ENCODE peak calls at places on chromosomes 16 and 17, in four cellular contexts. N, Z, U and T are unnamed samples.
A peak's percentile ranks its signal among the peaks of the same experiment; 100 is the strongest.

GRCh38 chr17:20092973-20093626 is 83.9 kb downstream of the SPECC1 start:
- DNase-seq in N (no peak), U (no peak), Z (no peak), T (no peak)

GRCh38 chr17:34443832-34444469 is 80.9 kb upstream of the CCL1 start:
- DNase-seq in U (no peak), N (no peak), Z (no peak), T (no peak)

GRCh38 chr17:75856062-75856681 is 1.0 kb upstream of the WBP2 start:
- DNase-seq in N (no peak), U (peak; percentile 56), Z (no peak), T (peak; percentile 51)

GRCh38 chr16:75000481-75001081 is 1.8 kb downstream of the ZNRF1 start:
- DNase-seq in N (no peak), Z (no peak), U (no peak), T (no peak)

GRCh38 chr16:87333581-87334331 is 16.6 kb upstream of the C16orf95 start:
- DNase-seq in U (no peak), N (no peak), Z (no peak), T (no peak)

GRCh38 chr17:16085066-16085699 is 85.6 kb downstream of the TTC19 start:
- DNase-seq in Z (no peak), N (no peak), U (no peak), T (no peak)

GRCh38 chr17:38583833-38584349 is 21.9 kb downstream of the SRCIN1 start:
- DNase-seq in N (no peak), Z (no peak), U (no peak), T (no peak)

GRCh38 chr17:34451313-34451712 is 88.3 kb upstream of the CCL1 start:
- DNase-seq in Z (no peak), U (no peak), N (no peak), T (no peak)

GRCh38 chr17:57599271-57600045 is 145.6 kb downstream of the CCDC182 start:
- DNase-seq in U (no peak), Z (no peak), N (no peak), T (no peak)

GRCh38 chr17:45574376-45574775 is 83.9 kb upstream of the PLEKHM1 start:
- DNase-seq in N (no peak), U (no peak), Z (no peak), T (no peak)

DNA sequence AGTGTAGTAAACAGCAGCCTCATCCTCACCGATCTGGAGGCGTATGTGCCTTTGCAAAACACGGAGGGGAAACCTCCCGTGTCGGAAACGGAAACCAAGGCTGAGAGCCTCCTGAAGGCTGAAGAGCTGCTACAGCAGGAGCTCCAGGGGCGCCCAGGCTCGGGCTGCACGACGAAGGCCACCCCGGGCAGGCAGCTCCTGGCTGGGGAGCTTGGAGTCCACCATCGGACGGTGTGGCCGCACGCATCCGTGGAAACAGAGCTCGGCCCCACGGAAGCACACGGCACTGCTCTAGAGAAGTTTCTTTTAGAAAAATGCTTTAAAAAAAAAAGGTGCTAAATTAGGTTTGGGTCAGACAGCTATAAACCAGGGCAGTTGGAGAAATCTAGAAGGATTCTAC is 71.5 kb downstream of the ZNF778 start:
- DNase-seq in N (no peak), Z (no peak), U (no peak), T (no peak)
- H3K27ac ChIP-seq in N (no peak overlapping the region), Z (no peak overlapping the region), U (no peak overlapping the region), T (no peak overlapping the region)

DNA sequence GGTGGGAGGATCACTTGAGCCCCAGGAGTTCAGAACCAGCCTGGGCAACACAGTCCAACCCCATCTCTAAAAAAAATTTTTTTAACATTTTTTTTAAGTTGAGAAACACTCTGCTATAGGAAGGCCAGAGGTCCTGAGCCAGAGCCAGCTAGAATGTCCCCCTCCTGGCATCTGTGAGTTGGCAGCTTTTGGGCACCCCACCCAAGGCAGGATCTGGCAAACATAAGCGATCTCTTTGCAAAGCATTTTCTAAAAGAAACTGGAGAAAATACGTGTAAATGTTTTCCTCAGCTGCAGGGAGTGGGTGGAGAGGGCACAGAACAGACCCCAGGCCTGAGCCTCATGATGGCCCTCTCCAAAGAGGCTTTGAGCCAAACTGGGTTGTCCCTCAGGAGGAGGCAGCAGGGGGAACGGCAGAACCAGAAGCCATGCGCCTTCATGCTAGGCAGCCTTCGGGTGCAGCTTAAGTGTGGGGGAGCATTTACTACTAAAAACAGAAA is 11.7 kb downstream of the CAVIN1 start:
- DNase-seq in Z (no peak), N (no peak), U (no peak), T (no peak)
- H3K4me3 ChIP-seq in Z (no peak overlapping the region), N (no peak overlapping the region), U (no peak overlapping the region), T (no peak overlapping the region)

GRCh38 chr17:56597495-56597990 is 4.0 kb downstream of the NOG start:
- DNase-seq in N (no peak), Z (no peak), U (no peak), T (no peak)
- H3K4me1 ChIP-seq in N (peaks cover 13% of the 10 kb centered on the region), Z (peaks cover 10% of the 10 kb centered on the region), U (peaks cover 31% of the 10 kb centered on the region), T (peaks cover 47% of the 10 kb centered on the region)

DNA sequence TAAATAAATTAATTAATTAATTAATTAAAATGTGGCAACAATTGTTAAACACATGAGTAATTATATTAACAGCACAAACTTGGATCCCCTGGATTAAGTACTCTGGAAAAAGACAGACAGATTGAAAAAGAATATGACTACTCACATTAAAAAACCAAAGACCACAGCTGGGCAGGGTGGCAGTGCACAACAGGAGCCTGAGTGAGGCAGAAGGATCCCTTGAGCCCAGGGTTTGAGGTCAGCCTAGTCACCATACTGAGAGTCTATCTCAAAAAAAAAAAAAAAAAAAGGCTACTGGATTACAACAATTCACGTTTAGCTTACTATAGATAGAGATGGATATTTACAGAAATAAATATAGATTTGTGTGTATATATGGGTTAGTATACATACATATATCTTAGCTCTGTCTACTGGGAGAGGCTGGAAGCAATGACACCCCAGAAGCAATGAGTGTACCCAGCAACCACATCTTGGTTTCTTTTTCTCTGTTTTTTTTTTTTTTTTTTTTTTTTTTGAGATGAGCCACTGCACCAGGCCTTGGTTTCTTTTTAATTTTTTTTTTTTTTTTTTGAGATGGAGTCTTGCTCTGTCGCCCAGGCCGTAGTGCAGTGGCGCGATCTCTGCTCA is 10.6 kb upstream of the SUZ12 start:
- DNase-seq in U (no peak), Z (no peak), N (no peak), T (no peak)
- H3K27ac ChIP-seq in U (no peak overlapping the region), Z (no peak overlapping the region), N (no peak overlapping the region), T (no peak overlapping the region)

GRCh38 chr17:81418710-81419332 is 23.6 kb downstream of the BAHCC1 start:
- DNase-seq in U (no peak), Z (no peak), N (peak; percentile 41), T (no peak)
- H3K4me3 ChIP-seq in U (peak overlapping the region; percentile 40), Z (peak overlapping the region; percentile 22), N (no peak overlapping the region), T (no peak overlapping the region)

GRCh38 chr17:78132767-78133178 is 2.2 kb downstream of the TMC8 start:
- DNase-seq in U (no peak), Z (no peak), N (no peak), T (no peak)
- H3K4me1 ChIP-seq in U (peaks cover 13% of the 10 kb centered on the region), Z (no peaks in the 10 kb centered on the region), N (no peaks in the 10 kb centered on the region), T (peaks cover 29% of the 10 kb centered on the region)

GRCh38 chr16:55489119-55489955 is 10.3 kb downstream of the MMP2 start:
- DNase-seq in Z (no peak), U (no peak), N (no peak), T (no peak)

GRCh38 chr16:55488306-55488705 is 9.3 kb downstream of the MMP2 start:
- DNase-seq in U (no peak), N (no peak), Z (no peak), T (no peak)

GRCh38 chr16:55490301-55490700 is 11.3 kb downstream of the MMP2 start:
- DNase-seq in U (no peak), Z (peak; percentile 3), N (no peak), T (no peak)

GRCh38 chr16:55489956-55490265 is 10.9 kb downstream of the MMP2 start:
- DNase-seq in U (no peak), N (no peak), Z (no peak), T (no peak)

DNA sequence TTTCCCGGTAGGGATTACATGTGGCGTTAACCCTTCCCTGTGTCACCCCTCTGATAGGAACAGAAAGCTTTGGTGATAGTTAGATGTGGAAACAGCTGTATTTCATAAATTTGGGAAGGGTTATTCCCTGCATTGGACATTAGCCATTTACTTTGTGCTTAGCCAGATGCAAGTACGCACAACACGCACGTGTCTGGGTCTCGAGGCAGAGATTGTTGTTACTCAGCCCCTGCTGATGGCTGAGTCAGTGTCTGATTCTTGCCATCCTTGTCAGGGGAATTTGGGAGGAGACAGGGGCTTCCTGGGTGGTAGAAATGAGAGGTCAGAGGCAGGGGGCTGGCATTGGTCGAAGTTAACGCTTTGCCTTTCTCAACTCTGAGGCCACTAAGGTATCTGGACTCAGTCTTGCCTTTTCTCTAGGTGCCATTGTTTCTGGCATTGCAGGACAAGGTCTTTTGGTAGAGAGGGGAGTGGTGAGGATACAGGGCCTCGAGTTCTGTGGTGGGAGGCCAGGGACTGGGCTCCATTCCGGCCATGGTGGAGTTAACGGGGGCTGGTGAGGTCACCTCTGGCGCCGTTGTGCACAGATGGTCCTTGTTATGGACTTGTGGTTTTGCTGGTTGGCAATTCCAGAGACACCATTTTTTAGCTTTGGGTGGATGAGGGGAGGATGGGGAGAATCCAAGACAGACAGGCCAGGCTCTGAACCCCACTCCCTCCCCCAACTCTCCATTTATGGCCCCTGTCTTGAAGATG is 8.2 kb downstream of the MMP2 start:
- DNase-seq in N (no peak), Z (peak; percentile 71), U (no peak), T (no peak)
- H3K27ac ChIP-seq in N (no peak overlapping the region), Z (peak overlapping the region; percentile 26), U (no peak overlapping the region), T (peak overlapping the region; percentile 64)